ENCODE peak calls at places on chromosome 13, in eight cellular contexts. S, E, K, D, Y, T, N and I are unnamed samples.

GRCh38 chr13:95122063-95122462 is 179.2 kb downstream of the ABCC4 start:
- DNase-seq in E (no peak), K (no peak), Y (no peak), S (no peak), T (no peak), N (no peak), D (no peak), I (no peak)

GRCh38 chr13:19685445-19685844 is 52.0 kb downstream of the MPHOSPH8 start:
- DNase-seq in S (no peak), T (no peak), N (no peak), Y (no peak), E (no peak), K (no peak), D (no peak), I (no peak)

GRCh38 chr13:69856331-69856730 is 251.3 kb upstream of the ATXN8OS start:
- DNase-seq in Y (no peak), K (no peak), E (no peak), T (no peak), S (no peak), N (no peak), D (no peak), I (peak)

GRCh38 chr13:31001647-31002046 is 69.2 kb downstream of the TEX26 start:
- DNase-seq in T (no peak), Y (no peak), E (no peak), D (no peak), K (no peak), N (no peak), S (no peak), I (peak)

GRCh38 chr13:77565635-77566034 is 30.1 kb downstream of the SCEL start:
- DNase-seq in T (no peak), K (no peak), S (peak), D (peak), Y (peak), E (peak), N (peak), I (peak)

GRCh38 chr13:94701313-94702180 is 10.8 kb downstream of the SOX21 start:
- DNase-seq in Y (no peak), E (no peak), N (no peak), T (no peak), K (no peak), D (no peak), S (no peak), I (no peak)

GRCh38 chr13:72680353-72680752 is 47.1 kb downstream of the MZT1 start:
- DNase-seq in S (no peak), Y (no peak), D (no peak), N (no peak), K (no peak), E (no peak), T (no peak), I (no peak)

GRCh38 chr13:93624371-93624777 is 397.8 kb downstream of the GPC6 start:
- DNase-seq in Y (peak), D (peak), K (no peak), T (no peak), S (no peak), N (no peak), E (no peak), I (no peak)

GRCh38 chr13:84894749-84895148 is 904.5 kb downstream of the SLITRK6 start:
- DNase-seq in T (no peak), E (no peak), N (no peak), K (peak), S (no peak), D (no peak), Y (no peak), I (no peak)

GRCh38 chr13:26721251-26721939 is 39.2 kb downstream of the GPR12 start:
- DNase-seq in N (no peak), T (peak), K (peak), Y (no peak), E (no peak), S (no peak), D (peak), I (no peak)

GRCh38 chr13:36858285-36858684 is 39.3 kb downstream of the RFXAP start:
- DNase-seq in Y (peak), E (peak), T (no peak), K (no peak), S (peak), D (peak), N (peak), I (peak)

GRCh38 chr13:98525852-98526512 is 50.9 kb downstream of the STK24 start:
- DNase-seq in T (no peak), D (peak), K (no peak), E (no peak), N (no peak), Y (no peak), S (no peak), I (no peak)

GRCh38 chr13:47546265-47546962 is 454.7 kb downstream of the SUCLA2 start:
- DNase-seq in T (no peak), S (no peak), E (no peak), N (no peak), D (no peak), Y (no peak), K (no peak), I (no peak)

GRCh38 chr13:95641291-95641811 is 3.2 kb downstream of the DZIP1 start:
- DNase-seq in E (peak), K (peak), D (peak), N (no peak), Y (peak), S (no peak), T (no peak), I (no peak)

GRCh38 chr13:109945206-109945960 is 159.0 kb upstream of the IRS2 start:
- DNase-seq in S (no peak), T (no peak), K (no peak), E (peak), Y (peak), N (no peak), D (peak), I (peak)

GRCh38 chr13:94056362-94056990 is 423.0 kb downstream of the DCT start:
- DNase-seq in T (no peak), N (no peak), K (no peak), E (no peak), D (no peak), Y (no peak), S (no peak), I (no peak)

GRCh38 chr13:48398450-48399095 is 14.3 kb downstream of the LPAR6 start:
- DNase-seq in N (no peak), T (no peak), K (no peak), Y (no peak), S (no peak), D (no peak), E (peak), I (peak)

DNA sequence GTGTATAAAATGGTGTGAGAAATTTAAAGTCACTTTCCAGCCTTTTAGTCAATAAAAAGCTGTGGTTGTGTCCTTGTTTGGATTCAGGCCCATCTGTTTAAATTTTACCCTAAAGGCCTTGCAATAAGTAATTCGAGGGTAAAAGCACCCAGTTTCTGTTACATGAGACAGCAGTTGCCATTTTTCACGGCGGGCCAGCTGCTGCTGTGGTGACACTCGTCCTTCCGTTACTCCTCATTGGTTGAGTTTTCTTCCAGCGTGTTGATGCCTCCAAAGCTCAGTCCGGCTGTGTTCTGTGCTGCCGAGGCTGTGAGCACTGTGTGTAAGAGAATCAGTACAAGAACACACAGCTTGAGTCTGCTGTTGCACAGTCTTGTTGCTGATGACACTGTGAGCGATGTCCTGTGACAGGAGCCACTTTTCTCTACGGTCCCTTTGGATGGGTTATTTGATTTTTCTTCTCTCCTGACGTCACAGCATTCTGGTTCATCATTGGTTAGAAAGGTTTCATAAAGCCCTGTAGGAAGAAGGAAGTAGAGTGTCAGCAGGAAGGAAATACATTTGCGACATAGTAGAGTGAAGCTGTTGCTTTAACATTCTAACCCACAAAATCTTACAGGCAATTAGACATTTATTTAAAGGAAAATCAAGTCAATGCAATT is 602.5 kb upstream of the ARGLU1 start:
- DNase-seq in K (no peak), T (no peak), S (no peak), N (no peak), E (no peak), Y (no peak), D (no peak), I (no peak)
- H3K4me3 ChIP-seq in K (no peak), T (no peak), S (no peak), N (no peak), E (no peak), Y (no peak), D (no peak), I (no peak)

DNA sequence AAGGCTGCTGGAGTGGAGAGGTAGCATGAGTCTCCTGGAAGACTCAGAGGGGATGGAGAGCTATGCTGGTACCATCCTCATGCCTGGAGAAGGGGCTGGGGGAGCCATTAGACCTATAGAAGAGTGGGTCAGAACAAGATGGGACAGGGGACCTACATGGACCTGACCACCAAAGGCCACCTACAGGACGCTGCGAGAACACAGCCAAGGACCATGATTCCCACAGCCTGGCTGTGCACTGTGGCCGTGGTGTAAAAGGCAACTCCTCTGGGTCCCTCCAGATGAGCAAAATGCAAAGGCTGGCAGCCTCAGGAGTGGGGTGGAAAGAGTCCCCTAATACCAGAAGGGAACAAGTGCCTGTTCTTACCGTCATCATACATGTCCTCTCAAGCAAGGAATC is 216.2 kb downstream of the SLC7A1 start:
- DNase-seq in K (no peak), Y (no peak), N (no peak), T (no peak), S (no peak), D (no peak), E (no peak), I (no peak)
- TF ChIP-seq CTCF in K (no peak), Y (no peak), N (no peak), T (no peak), S (no peak), D (no peak), E (no peak), I (no peak)

DNA sequence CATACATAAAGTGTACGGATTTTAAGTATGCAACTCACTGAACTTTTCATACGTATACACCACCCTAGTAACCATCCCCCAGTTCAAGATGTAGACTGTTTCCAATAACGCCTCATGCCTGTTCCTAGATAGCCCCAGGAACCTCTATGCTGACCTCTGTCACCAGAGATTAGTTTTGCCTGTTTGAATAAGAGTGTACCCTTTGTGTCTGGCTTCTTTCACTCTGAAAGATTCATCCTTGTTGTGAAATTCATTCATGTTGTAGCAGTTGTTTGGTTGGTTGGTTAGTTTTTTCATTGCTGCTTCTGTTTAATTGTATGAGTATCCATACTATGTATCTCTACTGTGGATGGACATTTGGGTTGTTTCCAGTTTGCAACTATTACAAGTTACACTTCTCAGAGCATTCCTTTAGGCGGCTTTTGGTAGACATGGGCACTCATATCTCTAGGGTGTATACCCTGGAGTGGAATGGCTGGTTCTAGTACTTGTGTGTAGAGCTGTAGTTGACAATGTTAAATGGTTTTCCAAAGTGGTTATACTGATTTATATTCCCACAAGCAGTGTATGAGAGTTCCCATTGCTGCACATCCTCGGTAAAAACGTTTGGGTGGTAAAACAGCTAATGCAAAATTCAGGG is 1.6 kb downstream of the RNASEH2B start:
- DNase-seq in D (no peak), N (no peak), T (no peak), E (peak), Y (peak), S (no peak), K (no peak), I (peak)
- H3K4me3 ChIP-seq in D (peak), N (peak), T (peak), E (peak), Y (peak), S (peak), K (peak), I (no peak)

GRCh38 chr13:24540236-24541126 is 27.9 kb upstream of the PARP4 start:
- DNase-seq in T (no peak), K (no peak), Y (peak), N (no peak), D (no peak), S (peak), E (no peak), I (no peak)
- TF ChIP-seq CTCF in T (no peak), K (no peak), Y (peak), N (no peak), D (peak), S (peak), E (peak), I (no peak)

DNA sequence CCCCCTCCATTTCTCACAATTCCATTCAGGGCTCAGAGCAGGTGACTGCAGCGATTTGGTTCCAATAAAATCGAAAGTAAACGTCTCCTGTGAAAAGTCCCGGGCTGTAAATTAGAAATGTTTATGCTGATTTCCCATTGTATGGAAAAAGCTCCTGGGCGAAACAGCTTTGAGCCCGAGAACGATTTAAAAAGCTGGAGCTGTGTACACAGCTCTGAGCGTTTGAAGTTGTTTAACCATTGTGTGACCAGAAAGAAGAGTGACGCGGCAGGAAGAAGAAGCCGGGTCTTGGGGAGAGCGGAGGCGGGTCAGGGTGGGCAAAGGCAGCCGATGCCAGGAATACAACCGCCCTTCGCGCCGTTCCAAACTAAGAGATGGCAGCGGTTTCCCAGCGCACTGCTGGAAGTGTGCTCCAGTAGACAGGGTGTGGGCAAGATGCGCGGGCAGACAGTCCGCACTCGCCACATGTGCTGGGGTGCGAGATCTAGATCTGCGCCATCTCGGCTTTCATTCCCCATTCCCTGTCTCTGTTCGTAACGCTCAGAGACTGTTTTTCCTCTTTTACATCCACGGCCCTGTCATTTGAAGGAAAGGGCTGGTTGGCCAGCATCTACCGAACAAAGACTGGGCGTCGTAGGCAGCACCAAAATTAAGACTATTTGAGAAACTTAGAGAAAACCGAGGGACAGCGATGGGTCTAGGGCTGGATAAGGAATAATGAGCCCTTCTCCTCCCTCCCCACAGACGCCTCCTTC is 960 bp upstream of the GSX1 start:
- DNase-seq in K (no peak), T (no peak), S (no peak), E (no peak), D (no peak), N (no peak), Y (no peak), I (no peak)
- H3K4me3 ChIP-seq in K (peak), T (peak), S (no peak), E (peak), D (no peak), N (peak), Y (no peak), I (no peak)

DNA sequence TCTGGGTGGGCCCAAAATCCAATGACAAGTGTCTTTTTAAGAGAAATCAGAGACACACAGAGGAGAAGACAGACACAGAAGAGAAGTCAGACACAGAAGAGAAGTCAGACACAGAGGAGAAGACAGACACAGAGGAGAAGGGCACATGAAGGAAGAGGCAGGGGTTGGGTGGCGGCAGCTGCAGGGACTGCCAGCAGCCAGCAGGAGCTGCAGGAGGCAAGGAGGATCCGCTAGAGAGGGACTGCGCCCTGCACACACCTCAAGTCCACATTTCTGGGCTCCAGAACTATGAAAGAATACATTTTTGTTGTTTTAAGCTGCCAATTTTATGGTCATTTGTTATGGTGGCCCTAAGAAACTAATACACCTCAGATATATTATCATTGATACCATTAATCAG is 140.6 kb downstream of the ZIC5 start:
- DNase-seq in K (no peak), S (no peak), E (no peak), T (no peak), N (no peak), Y (no peak), D (no peak), I (no peak)
- TF ChIP-seq CTCF in K (no peak), S (no peak), E (no peak), T (no peak), N (no peak), Y (no peak), D (no peak), I (no peak)

GRCh38 chr13:38871275-38871674 is 119.4 kb downstream of the STOML3 start:
- DNase-seq in Y (no peak), E (no peak), T (no peak), K (no peak), N (no peak), S (no peak), D (no peak), I (no peak)

GRCh38 chr13:38868870-38869269 is 121.8 kb downstream of the STOML3 start:
- DNase-seq in N (no peak), D (no peak), Y (no peak), T (no peak), E (no peak), S (no peak), K (no peak), I (no peak)

GRCh38 chr13:38868399-38868798 is 122.2 kb downstream of the STOML3 start:
- DNase-seq in E (no peak), Y (no peak), T (no peak), N (no peak), D (no peak), S (no peak), K (no peak), I (no peak)

GRCh38 chr13:38875186-38875875 is 115.3 kb downstream of the STOML3 start:
- DNase-seq in D (no peak), E (no peak), N (no peak), T (no peak), K (no peak), S (no peak), Y (no peak), I (no peak)

DNA sequence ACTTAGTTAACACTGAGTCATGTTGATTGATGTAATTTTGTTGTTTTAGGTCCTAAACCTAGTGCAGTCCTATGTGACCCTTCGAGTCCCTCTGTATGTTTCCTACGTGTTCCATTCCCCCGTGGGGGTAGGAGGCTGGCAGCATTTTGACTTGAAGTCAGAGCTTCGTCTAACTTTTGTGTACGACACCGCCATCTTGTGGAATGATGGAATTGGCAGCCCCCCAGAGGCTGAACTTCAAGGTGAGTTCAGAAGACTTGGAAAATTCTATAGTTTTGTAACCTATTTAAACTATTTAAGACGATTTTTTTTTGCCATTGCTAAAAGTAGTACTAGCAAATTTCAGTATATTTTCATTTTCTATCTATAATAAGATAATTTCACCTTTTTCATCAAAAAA is 117.9 kb downstream of the STOML3 start:
- DNase-seq in K (peak), Y (peak), T (no peak), N (no peak), D (peak), S (peak), E (peak), I (peak)
- H3K4me3 ChIP-seq in K (no peak), Y (no peak), T (no peak), N (no peak), D (no peak), S (no peak), E (no peak), I (no peak)

GRCh38 chr13:113122571-113123225 is at the start of gene F10:
- DNase-seq in K (no peak), E (peak), N (no peak), Y (peak), D (peak), S (no peak), T (peak), I (no peak)
- TF ChIP-seq CTCF in K (no peak), E (peak), N (no peak), Y (no peak), D (no peak), S (no peak), T (peak), I (no peak)

GRCh38 chr13:75760182-75760981 is 124.3 kb downstream of the LMO7 start:
- DNase-seq in N (peak), Y (no peak), T (peak), K (no peak), S (peak), E (peak), D (no peak), I (peak)
- H3K4me3 ChIP-seq in N (peak), Y (peak), T (peak), K (no peak), S (peak), E (no peak), D (no peak), I (peak)